ENCODE peak calls at places on chromosomes 5 and 9, in six cellular contexts. M is cardiac muscle cell, V is SK-N-MC, E is GM06990, O is neural progenitor cell, F is DND-41. P is an unnamed sample.

GRCh38 chr9:114083693-114084092 is 5.6 kb upstream of the AMBP start:
- DNase-seq in M (no peak), V (no peak), E (no peak), O (no peak), F (no peak), P (no peak)

GRCh38 chr5:177310757-177311173 is 933 bp downstream of the MXD3 start:
- DNase-seq in M (peak), V (no peak), E (peak), O (peak), F (peak), P (peak)

GRCh38 chr5:134132372-134133212 is 18.1 kb downstream of the TCF7 start:
- DNase-seq in M (no peak), V (no peak), E (peak), O (no peak), F (peak), P (peak)

GRCh38 chr5:24633705-24634325 is 11.0 kb downstream of the CDH10 start:
- DNase-seq in M (peak), V (peak), E (no peak), O (peak), F (no peak), P (peak)

GRCh38 chr9:128995791-128996190 is 32.3 kb downstream of the SH3GLB2 start:
- DNase-seq in M (peak), V (no peak), E (no peak), O (no peak), F (no peak), P (peak)

GRCh38 chr5:100520348-100520747 is 14.8 kb upstream of the FAM174A start:
- DNase-seq in M (no peak), V (no peak), E (no peak), O (peak), F (no peak), P (no peak)

GRCh38 chr5:108361771-108362170 is 20.1 kb downstream of the FBXL17 start:
- DNase-seq in M (peak), V (no peak), E (no peak), O (no peak), F (no peak), P (no peak)

GRCh38 chr5:50667653-50668403 is 1.4 kb downstream of the PARP8 start:
- DNase-seq in M (peak), V (no peak), E (peak), O (peak), F (peak), P (peak)

GRCh38 chr9:80874276-80874675 is 815.1 kb downstream of the TLE1 start:
- DNase-seq in M (peak), V (no peak), E (no peak), O (no peak), F (no peak), P (no peak)

GRCh38 chr9:109483771-109484442 is 14.2 kb downstream of the PTPN3 start:
- DNase-seq in M (no peak), V (no peak), E (no peak), O (no peak), F (no peak), P (no peak)

GRCh38 chr9:91953723-91954122 is 3.7 kb upstream of the ROR2 start:
- DNase-seq in M (no peak), V (no peak), E (no peak), O (no peak), F (no peak), P (no peak)

GRCh38 chr9:113536483-113537226 is 73.1 kb downstream of the RGS3 start:
- DNase-seq in M (peak), V (no peak), E (no peak), O (peak), F (no peak), P (no peak)

GRCh38 chr9:93265972-93266371 is 82.0 kb downstream of the WNK2 start:
- DNase-seq in M (no peak), V (no peak), E (no peak), O (no peak), F (no peak), P (no peak)

GRCh38 chr9:86807577-86807976 is 139.7 kb downstream of the GAS1 start:
- DNase-seq in M (peak), V (no peak), E (no peak), O (peak), F (no peak), P (no peak)

GRCh38 chr9:120921751-120922181 is 4.8 kb downstream of the TRAF1 start:
- DNase-seq in M (no peak), V (no peak), E (no peak), O (no peak), F (no peak), P (no peak)

GRCh38 chr5:60844429-60844890 is 391 bp upstream of the ELOVL7 start:
- DNase-seq in M (peak), V (no peak), E (no peak), O (no peak), F (no peak), P (no peak)

GRCh38 chr9:128554155-128554862 is 1.9 kb downstream of the SPTAN1 start:
- DNase-seq in M (peak), V (peak), E (peak), O (peak), F (no peak), P (peak)

GRCh38 chr9:23841304-23841703 is 15.3 kb upstream of the ELAVL2 start:
- DNase-seq in M (no peak), V (no peak), E (no peak), O (no peak), F (no peak), P (no peak)

GRCh38 chr5:52896524-52897237 is 92.5 kb upstream of the ITGA2 start:
- DNase-seq in M (peak), V (peak), E (no peak), O (no peak), F (no peak), P (no peak)

GRCh38 chr5:91229031-91229623 is 154.0 kb downstream of the ARRDC3 start:
- DNase-seq in M (no peak), V (no peak), E (no peak), O (no peak), F (no peak), P (no peak)

GRCh38 chr5:96702503-96703383 is 40.6 kb downstream of the CAST start:
- DNase-seq in M (peak), V (no peak), E (peak), O (peak), F (no peak), P (no peak)

GRCh38 chr9:135008416-135008815 is 79.1 kb upstream of the OLFM1 start:
- DNase-seq in M (no peak), V (no peak), E (no peak), O (no peak), F (no peak), P (no peak)

GRCh38 chr5:137751869-137752491 is 2.2 kb downstream of the HNRNPA0 start:
- DNase-seq in M (peak), V (peak), E (no peak), O (peak), F (no peak), P (peak)

GRCh38 chr5:98978528-98978927 is 49.7 kb upstream of the CHD1 start:
- DNase-seq in M (no peak), V (no peak), E (no peak), O (no peak), F (no peak), P (no peak)

GRCh38 chr9:68683433-68683832 is 21.6 kb upstream of the PIP5K1B start:
- DNase-seq in M (no peak), V (no peak), E (no peak), O (no peak), F (no peak), P (no peak)

GRCh38 chr9:35703906-35704672 is 14.4 kb upstream of the TPM2 start:
- DNase-seq in M (no peak), V (no peak), E (no peak), O (no peak), F (no peak), P (no peak)

GRCh38 chr9:38066907-38067610 is 2.0 kb downstream of the SHB start:
- DNase-seq in M (peak), V (no peak), E (no peak), O (peak), F (no peak), P (no peak)

GRCh38 chr9:27888661-27889295 is 315.5 kb upstream of the C9orf72 start:
- DNase-seq in M (peak), V (no peak), E (peak), O (no peak), F (peak), P (peak)

GRCh38 chr9:14395300-14396082 is 81.5 kb upstream of the NFIB start:
- DNase-seq in M (no peak), V (no peak), E (no peak), O (no peak), F (no peak), P (no peak)

GRCh38 chr9:14396171-14396570 is 82.2 kb upstream of the NFIB start:
- DNase-seq in M (no peak), V (no peak), E (no peak), O (no peak), F (no peak), P (no peak)

GRCh38 chr9:14403112-14403511 is 89.2 kb upstream of the NFIB start:
- DNase-seq in M (no peak), V (no peak), E (no peak), O (no peak), F (no peak), P (no peak)

GRCh38 chr9:14400658-14400995 is 86.7 kb upstream of the NFIB start:
- DNase-seq in M (peak), V (peak), E (no peak), O (peak), F (no peak), P (no peak)

GRCh38 chr9:14399736-14400657 is 86.1 kb upstream of the NFIB start:
- DNase-seq in M (peak), V (no peak), E (no peak), O (no peak), F (no peak), P (no peak)
- H3K4me3 ChIP-seq in M (no peak), V (peak), E (no peak), O (no peak), F (no peak), P (no peak)

DNA sequence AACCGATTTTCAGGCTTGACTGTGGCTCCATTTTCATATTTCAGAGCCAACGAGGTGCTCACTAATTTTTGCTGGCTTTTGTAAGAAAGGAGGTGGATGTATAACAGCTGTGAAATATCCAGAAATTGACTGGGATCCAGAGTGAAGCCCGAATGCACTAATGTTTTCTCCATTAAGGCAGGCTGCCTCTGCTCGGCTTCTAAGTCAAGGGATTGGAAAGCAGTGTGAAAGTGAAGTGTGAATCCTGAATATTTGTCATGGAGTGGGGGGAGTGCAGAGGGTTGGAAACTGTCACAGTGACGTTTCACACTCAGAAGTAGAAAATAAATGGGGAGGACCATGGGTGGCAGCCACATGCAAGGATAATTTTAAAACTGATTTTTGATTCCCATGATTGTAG is 237.4 kb downstream of the GOLPH3 start:
- DNase-seq in M (peak), V (no peak), E (no peak), O (no peak), F (no peak), P (no peak)
- H3K4me3 ChIP-seq in M (no peak), V (no peak), E (no peak), O (no peak), F (no peak), P (no peak)

GRCh38 chr9:935348-935965 is 41.0 kb upstream of the DMRT3 start:
- DNase-seq in M (peak), V (peak), E (no peak), O (no peak), F (no peak), P (no peak)
- H3K4me3 ChIP-seq in M (no peak), V (peak), E (no peak), O (no peak), F (no peak), P (no peak)

DNA sequence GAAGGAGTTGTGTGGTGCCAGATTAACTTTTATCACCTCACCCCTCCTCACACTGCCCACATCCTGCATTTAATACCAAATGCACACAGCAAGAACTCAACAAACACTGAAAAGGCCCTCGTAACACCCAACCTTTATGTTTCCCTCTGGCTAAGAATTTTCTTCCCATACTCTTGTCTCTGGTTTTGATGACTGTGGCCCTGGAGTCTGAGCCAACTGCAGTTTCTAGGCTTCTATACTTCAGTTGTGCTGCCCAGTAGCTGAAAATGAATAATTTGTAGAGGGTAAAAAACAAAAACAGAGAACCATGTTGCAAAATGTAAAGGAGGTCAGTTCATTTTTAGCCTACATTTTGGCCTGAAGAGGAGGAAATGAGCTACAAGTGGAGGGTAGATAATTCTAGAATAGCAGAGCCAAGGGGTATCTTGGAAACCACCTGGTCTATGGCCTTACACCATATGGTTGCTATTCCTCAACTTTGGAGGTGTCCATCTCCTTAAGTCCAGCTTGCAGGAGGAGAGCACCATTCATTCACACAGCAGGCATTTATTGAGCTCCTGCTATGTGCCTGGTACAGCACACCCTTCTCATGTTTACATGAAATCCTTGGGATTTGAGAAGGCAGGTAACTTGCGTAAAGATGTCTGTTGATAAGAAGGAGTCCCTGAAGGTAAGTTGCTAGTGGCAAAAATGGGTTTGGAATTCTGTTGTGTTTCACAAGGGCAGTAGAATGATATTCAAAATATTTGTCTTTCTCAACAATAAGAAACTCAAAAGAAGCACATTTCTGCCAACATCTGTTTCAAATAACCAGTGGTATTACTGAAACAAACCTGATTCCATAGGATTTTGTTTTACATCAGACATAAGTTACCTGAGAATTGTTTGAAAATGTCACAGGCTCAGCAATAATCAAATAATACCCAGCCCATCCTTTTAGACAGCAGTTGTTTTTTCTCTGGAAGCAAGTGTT is 83.8 kb upstream of the TNFAIP8 start:
- DNase-seq in M (no peak), V (no peak), E (no peak), O (no peak), F (peak), P (no peak)
- H3K4me3 ChIP-seq in M (no peak), V (no peak), E (peak), O (no peak), F (peak), P (no peak)

DNA sequence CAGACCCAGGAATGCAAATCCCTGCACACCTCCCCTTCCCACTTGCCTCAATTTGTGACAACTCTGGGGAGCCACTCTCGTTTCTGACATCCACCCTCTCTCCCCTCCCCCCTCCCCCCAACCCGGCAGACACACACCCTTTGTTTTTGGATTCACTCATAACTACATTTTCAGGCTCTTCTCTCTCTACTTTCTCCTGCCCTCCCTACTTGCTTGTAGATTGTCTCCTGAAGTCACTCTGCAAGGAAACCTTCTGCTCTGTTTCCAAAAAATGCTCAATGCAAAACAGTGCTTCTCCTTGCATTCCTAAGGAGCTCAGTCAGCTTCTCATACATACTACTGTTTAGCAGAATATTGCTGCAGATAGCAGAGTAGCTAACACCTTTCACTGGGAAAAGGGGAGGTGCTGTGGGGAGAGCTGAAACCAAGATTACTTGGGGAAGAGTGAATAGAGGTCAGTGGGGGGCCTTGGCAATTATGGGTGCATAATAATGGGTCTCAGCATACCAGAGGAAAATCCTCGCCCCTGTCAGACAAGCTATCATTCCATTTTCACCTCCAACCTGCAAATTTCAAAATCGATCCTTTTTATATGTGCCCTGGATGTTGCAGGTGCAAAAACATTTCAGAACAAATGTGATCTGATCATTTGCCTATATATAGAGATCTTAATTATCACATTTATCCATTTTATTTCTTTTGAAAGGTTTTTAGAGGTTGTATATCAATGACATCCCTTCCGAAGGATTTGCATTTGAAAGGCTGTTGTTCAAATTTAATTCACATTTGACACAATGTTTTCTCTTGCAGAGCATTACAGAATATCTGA is 1860.7 kb upstream of the WWC1 start:
- DNase-seq in M (peak), V (no peak), E (no peak), O (peak), F (no peak), P (no peak)
- H3K4me3 ChIP-seq in M (no peak), V (no peak), E (no peak), O (peak), F (no peak), P (no peak)

DNA sequence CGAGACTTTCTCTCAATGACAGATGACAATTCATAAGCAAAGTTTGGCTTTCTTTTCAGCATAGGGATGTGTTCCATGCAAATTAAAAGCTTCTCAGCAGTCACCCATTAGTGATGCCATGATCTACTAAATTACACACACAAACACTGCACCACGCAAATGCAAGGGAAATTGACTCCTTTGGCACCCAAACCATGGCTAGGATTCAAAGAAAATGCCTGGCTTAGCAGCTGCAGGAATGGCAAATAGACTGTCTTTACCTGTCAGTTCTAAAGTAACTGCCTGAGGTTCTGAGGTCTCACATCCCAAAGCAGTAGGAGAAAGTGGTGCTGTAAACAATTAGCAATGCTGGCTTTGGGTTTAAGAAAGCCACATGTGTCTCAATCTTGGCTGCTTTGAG is 108.6 kb upstream of the ATP10B start:
- DNase-seq in M (no peak), V (no peak), E (no peak), O (no peak), F (no peak), P (no peak)
- H3K4me3 ChIP-seq in M (no peak), V (no peak), E (no peak), O (no peak), F (no peak), P (no peak)

GRCh38 chr5:172983542-172984243 is at the start of gene ATP6V0E1:
- DNase-seq in M (peak), V (no peak), E (peak), O (peak), F (peak), P (peak)

GRCh38 chr5:172984244-172984953 is 828 bp downstream of the ATP6V0E1 start:
- DNase-seq in M (peak), V (peak), E (peak), O (peak), F (peak), P (peak)

GRCh38 chr5:172990776-172991175 is 7.2 kb downstream of the ATP6V0E1 start:
- DNase-seq in M (no peak), V (no peak), E (no peak), O (no peak), F (no peak), P (no peak)

GRCh38 chr5:172981931-172982330 is 1.6 kb upstream of the ATP6V0E1 start:
- DNase-seq in M (no peak), V (no peak), E (no peak), O (no peak), F (no peak), P (no peak)

GRCh38 chr5:172985596-172985995 is 2.0 kb downstream of the ATP6V0E1 start:
- DNase-seq in M (no peak), V (no peak), E (no peak), O (no peak), F (no peak), P (no peak)
- H3K4me3 ChIP-seq in M (no peak), V (peak), E (peak), O (peak), F (peak), P (no peak)

GRCh38 chr9:137297060-137297664 is 4.9 kb downstream of the NRARP start:
- DNase-seq in M (no peak), V (no peak), E (no peak), O (no peak), F (no peak), P (no peak)

GRCh38 chr9:137296214-137297059 is 5.6 kb downstream of the NRARP start:
- DNase-seq in M (peak), V (no peak), E (no peak), O (no peak), F (no peak), P (no peak)

GRCh38 chr9:137298983-137299521 is 3.0 kb downstream of the NRARP start:
- DNase-seq in M (no peak), V (no peak), E (no peak), O (peak), F (no peak), P (no peak)

GRCh38 chr9:137298401-137298982 is 3.6 kb downstream of the NRARP start:
- DNase-seq in M (peak), V (no peak), E (no peak), O (peak), F (no peak), P (no peak)

DNA sequence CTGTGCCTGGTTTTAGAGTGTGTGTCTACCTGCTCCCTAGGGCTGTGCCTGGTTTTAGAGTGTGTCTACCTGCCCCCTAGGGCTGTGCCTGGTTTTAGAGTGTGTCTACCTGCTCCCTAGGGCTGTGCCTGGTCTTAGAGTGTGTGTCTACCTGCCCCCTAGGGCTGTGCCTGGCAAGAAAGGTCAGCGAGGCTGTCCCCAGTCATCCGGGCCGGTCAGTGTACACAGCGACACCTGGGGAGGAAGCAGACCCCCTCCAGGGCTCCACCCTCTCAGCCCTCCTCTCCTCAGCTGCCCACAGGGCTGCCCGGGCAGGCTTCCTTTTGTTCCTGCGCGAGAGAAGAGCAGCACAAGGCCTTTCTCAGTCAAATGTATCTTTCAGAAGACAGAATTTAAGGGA is 4.1 kb downstream of the NRARP start:
- DNase-seq in M (no peak), V (no peak), E (no peak), O (no peak), F (no peak), P (no peak)
- H3K4me3 ChIP-seq in M (no peak), V (no peak), E (no peak), O (no peak), F (no peak), P (no peak)

P was measured in Jurkat, Clone E6-1.